ENCODE peak calls at places on chromosomes 4 and X, in four cellular contexts. One of them, this sample, is unnamed.

GRCh38 chr4:145909331-145909730 is 29.3 kb downstream of the ZNF827 start:
- DNase-seq in bronchial epithelial cell: peak
- DNase-seq in cardiac fibroblast: peak
- DNase-seq in OCI-LY7: peak
- DNase-seq in this sample: no peak

GRCh38 chr4:100736651-100737450 is 219.0 kb upstream of the EMCN start:
- DNase-seq in bronchial epithelial cell: peak
- DNase-seq in cardiac fibroblast: peak
- DNase-seq in OCI-LY7: no peak
- DNase-seq in this sample: peak

GRCh38 chrX:31449064-31449463 is 377.2 kb upstream of the FTHL17 start:
- DNase-seq in cardiac fibroblast: no peak
- DNase-seq in OCI-LY7: no peak
- DNase-seq in bronchial epithelial cell: no peak
- DNase-seq in this sample: no peak

GRCh38 chr4:45925809-45926208 is 198.0 kb downstream of the GABRG1 start:
- DNase-seq in OCI-LY7: no peak
- DNase-seq in cardiac fibroblast: no peak
- DNase-seq in bronchial epithelial cell: no peak
- DNase-seq in this sample: no peak

GRCh38 chrX:139475432-139475831 is 55.1 kb upstream of the F9 start:
- DNase-seq in cardiac fibroblast: no peak
- DNase-seq in OCI-LY7: no peak
- DNase-seq in bronchial epithelial cell: no peak
- DNase-seq in this sample: no peak

GRCh38 chr4:168199262-168199957 is 107.1 kb downstream of the ANXA10 start:
- DNase-seq in cardiac fibroblast: no peak
- DNase-seq in OCI-LY7: no peak
- DNase-seq in bronchial epithelial cell: no peak
- DNase-seq in this sample: no peak

GRCh38 chr4:140581078-140581477 is 12.3 kb upstream of the UCP1 start:
- DNase-seq in bronchial epithelial cell: no peak
- DNase-seq in OCI-LY7: no peak
- DNase-seq in cardiac fibroblast: no peak
- DNase-seq in this sample: no peak

GRCh38 chr4:24473309-24473721 is 111.0 kb downstream of the DHX15 start:
- DNase-seq in OCI-LY7: peak
- DNase-seq in cardiac fibroblast: peak
- DNase-seq in bronchial epithelial cell: peak
- DNase-seq in this sample: peak

GRCh38 chrX:141673946-141674345 is 24.6 kb downstream of the SPANXD start:
- DNase-seq in cardiac fibroblast: no peak
- DNase-seq in OCI-LY7: no peak
- DNase-seq in bronchial epithelial cell: peak
- DNase-seq in this sample: no peak

GRCh38 chr4:55733874-55734437 is 85.6 kb upstream of the EXOC1L start:
- DNase-seq in bronchial epithelial cell: peak
- DNase-seq in cardiac fibroblast: peak
- DNase-seq in OCI-LY7: no peak
- DNase-seq in this sample: no peak

GRCh38 chr4:13577660-13578059 is 33.4 kb upstream of the NKX3-2 start:
- DNase-seq in OCI-LY7: no peak
- DNase-seq in cardiac fibroblast: no peak
- DNase-seq in bronchial epithelial cell: no peak
- DNase-seq in this sample: no peak

GRCh38 chr4:23130845-23131244 is 438.1 kb downstream of the GBA3 start:
- DNase-seq in bronchial epithelial cell: no peak
- DNase-seq in OCI-LY7: no peak
- DNase-seq in cardiac fibroblast: no peak
- DNase-seq in this sample: no peak

GRCh38 chrX:39760930-39761329 is 336.8 kb downstream of the BCOR start:
- DNase-seq in OCI-LY7: no peak
- DNase-seq in cardiac fibroblast: no peak
- DNase-seq in bronchial epithelial cell: peak
- DNase-seq in this sample: no peak

GRCh38 chrX:2828404-2829065 is at the start of gene GYG2:
- DNase-seq in OCI-LY7: no peak
- DNase-seq in bronchial epithelial cell: no peak
- DNase-seq in cardiac fibroblast: peak
- DNase-seq in this sample: no peak

GRCh38 chr4:93791570-93792195 is 36.9 kb upstream of the ATOH1 start:
- DNase-seq in bronchial epithelial cell: peak
- DNase-seq in OCI-LY7: peak
- DNase-seq in cardiac fibroblast: peak
- DNase-seq in this sample: peak

GRCh38 chr4:55069248-55069647 is 56.1 kb downstream of the KDR start:
- DNase-seq in bronchial epithelial cell: no peak
- DNase-seq in OCI-LY7: no peak
- DNase-seq in cardiac fibroblast: peak
- DNase-seq in this sample: no peak

DNA sequence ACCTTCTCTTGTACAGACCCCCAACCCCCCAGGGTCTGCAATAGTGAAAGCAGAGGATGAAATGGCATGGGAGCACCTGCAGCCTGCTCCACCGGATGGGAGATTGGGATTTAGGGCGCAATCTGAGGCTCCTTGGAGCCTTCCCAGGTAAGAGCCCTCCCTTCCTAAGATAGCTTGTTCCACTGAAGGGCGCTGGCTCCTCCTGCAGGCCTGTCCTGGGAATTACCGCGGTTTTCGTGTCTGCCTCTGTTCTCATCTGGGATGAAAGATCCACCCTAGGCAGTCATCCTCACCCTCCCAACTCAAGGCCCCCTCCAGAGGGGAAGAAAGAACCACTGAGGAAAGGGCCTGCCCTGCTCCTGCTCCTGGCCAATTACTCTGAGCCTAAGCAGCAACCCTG is 547.6 kb downstream of the SMARCA1 start:
- DNase-seq in bronchial epithelial cell: peak
- DNase-seq in OCI-LY7: peak
- DNase-seq in cardiac fibroblast: peak
- DNase-seq in this sample: peak
- TF ChIP-seq CTCF in bronchial epithelial cell: peak
- TF ChIP-seq CTCF in OCI-LY7: peak
- TF ChIP-seq CTCF in cardiac fibroblast: peak
- TF ChIP-seq CTCF in this sample: peak

GRCh38 chrX:129678176-129678880 is 23.6 kb upstream of the APLN start:
- DNase-seq in OCI-LY7: no peak
- DNase-seq in cardiac fibroblast: peak
- DNase-seq in bronchial epithelial cell: no peak
- DNase-seq in this sample: peak
- H3K4me3 ChIP-seq in OCI-LY7: no peak
- H3K4me3 ChIP-seq in cardiac fibroblast: peak
- H3K4me3 ChIP-seq in bronchial epithelial cell: peak
- H3K4me3 ChIP-seq in this sample: peak

GRCh38 chrX:46554942-46555341 is 9.7 kb upstream of the ZNF674 start:
- DNase-seq in OCI-LY7: no peak
- DNase-seq in cardiac fibroblast: peak
- DNase-seq in bronchial epithelial cell: peak
- DNase-seq in this sample: peak
- TF ChIP-seq CTCF in OCI-LY7: peak
- TF ChIP-seq CTCF in cardiac fibroblast: peak
- TF ChIP-seq CTCF in bronchial epithelial cell: no peak
- TF ChIP-seq CTCF in this sample: no peak

DNA sequence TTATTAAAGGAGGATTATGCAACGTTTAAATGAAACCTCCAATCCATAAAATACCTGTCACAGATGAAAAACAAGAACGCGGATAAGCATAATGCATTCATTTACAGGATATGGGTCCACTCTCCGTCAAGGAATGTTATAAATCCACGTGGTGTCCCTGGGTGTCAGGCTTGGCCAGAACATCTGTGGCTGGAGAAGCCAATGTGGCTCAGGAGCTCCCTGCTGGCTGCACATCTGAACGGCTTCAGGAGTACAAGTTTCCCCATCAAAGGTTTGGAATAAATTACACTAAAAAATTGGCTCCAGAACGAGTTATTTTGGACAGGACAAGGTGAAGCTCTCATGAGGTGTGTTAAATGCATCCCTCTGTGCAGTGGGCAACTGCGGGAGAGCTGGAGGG is 87.8 kb upstream of the LEF1 start:
- DNase-seq in cardiac fibroblast: no peak
- DNase-seq in bronchial epithelial cell: no peak
- DNase-seq in OCI-LY7: no peak
- DNase-seq in this sample: no peak
- H3K4me3 ChIP-seq in cardiac fibroblast: no peak
- H3K4me3 ChIP-seq in bronchial epithelial cell: no peak
- H3K4me3 ChIP-seq in OCI-LY7: no peak
- H3K4me3 ChIP-seq in this sample: no peak

This sample was measured in MM.1S.